ENCODE peak calls at places on chromosomes 1 and 21, in ten cellular contexts. M, F, H, U, R, J, Q, K, P and X are unnamed samples.
A peak's percentile ranks its signal among the peaks of the same experiment; 100 is the strongest.

GRCh38 chr1:7042322-7043231 is 257.3 kb downstream of the CAMTA1 start:
- DNase-seq in P (no peak), Q (peak; percentile 27), U (peak; percentile 21), R (peak; percentile 74), F (no peak), H (peak; percentile 43), K (no peak), J (no peak), M (no peak), X (no peak)

GRCh38 chr1:24957808-24958752 is 28.0 kb upstream of the RUNX3 start:
- DNase-seq in J (no peak), K (no peak), R (no peak), P (no peak), U (no peak), F (no peak), Q (no peak), M (no peak), H (no peak), X (no peak)

GRCh38 chr1:42335809-42336518 is 929 bp upstream of the FOXJ3 start:
- DNase-seq in M (no peak), P (no peak), F (no peak), U (no peak), Q (no peak), H (no peak), K (no peak), R (peak; percentile 95), J (no peak), X (no peak)

GRCh38 chr21:45482899-45483821 is 59.1 kb downstream of the SLC19A1 start:
- DNase-seq in F (no peak), P (no peak), K (peak; percentile 33), M (no peak), J (peak; percentile 47), U (peak; percentile 60), Q (no peak), R (no peak), H (no peak), X (peak; percentile 65)

GRCh38 chr1:110218739-110219138 is 8.6 kb downstream of the KCNC4 start:
- DNase-seq in U (no peak), Q (no peak), F (no peak), P (no peak), H (no peak), K (no peak), J (no peak), M (no peak), R (no peak), X (no peak)

GRCh38 chr1:4127595-4128140 is 227.6 kb upstream of the C1orf174 start:
- DNase-seq in R (no peak), H (no peak), K (no peak), U (no peak), M (no peak), Q (no peak), F (no peak), J (no peak), P (no peak), X (no peak)

GRCh38 chr1:96722161-96722908 is 751 bp downstream of the PTBP2 start:
- DNase-seq in H (peak; percentile 7), F (peak; percentile 36), K (no peak), Q (peak; percentile 50), P (peak; percentile 73), J (peak; percentile 53), M (peak; percentile 80), U (no peak), R (peak; percentile 47), X (peak; percentile 68)

GRCh38 chr1:31811605-31812004 is 4.2 kb downstream of the SPOCD1 start:
- DNase-seq in J (no peak), U (no peak), M (no peak), F (no peak), K (no peak), Q (peak; percentile 54), R (peak; percentile 62), P (no peak), H (peak; percentile 88), X (no peak)

GRCh38 chr1:41874903-41875411 is 43.8 kb downstream of the HIVEP3 start:
- DNase-seq in M (no peak), R (no peak), F (no peak), U (no peak), P (peak; percentile 23), J (no peak), Q (no peak), K (no peak), H (no peak), X (no peak)

GRCh38 chr1:45867697-45868346 is 64.4 kb downstream of the MAST2 start:
- DNase-seq in J (no peak), K (no peak), M (no peak), P (no peak), U (no peak), R (no peak), H (no peak), Q (no peak), F (no peak), X (no peak)

GRCh38 chr1:180948357-180948756 is 35.7 kb downstream of the KIAA1614 start:
- DNase-seq in Q (no peak), R (no peak), F (no peak), U (no peak), J (no peak), P (no peak), H (no peak), M (no peak), K (no peak), X (no peak)

GRCh38 chr1:242774256-242774655 is 249.8 kb upstream of the PLD5 start:
- DNase-seq in P (no peak), Q (no peak), F (no peak), H (no peak), R (no peak), M (no peak), J (no peak), U (no peak), K (no peak), X (no peak)

GRCh38 chr1:106268070-106268469 is 788.4 kb upstream of the PRMT6 start:
- DNase-seq in J (no peak), M (no peak), H (no peak), U (no peak), R (peak; percentile 63), P (no peak), F (no peak), Q (peak; percentile 10), K (no peak), X (no peak)

GRCh38 chr1:84407524-84408318 is 9.4 kb downstream of the DNASE2B start:
- DNase-seq in R (no peak), U (no peak), J (no peak), K (no peak), P (no peak), H (no peak), M (no peak), Q (no peak), F (no peak), X (no peak)

GRCh38 chr1:206754011-206754410 is 16.6 kb upstream of the IL19 start:
- DNase-seq in P (no peak), R (no peak), H (no peak), J (no peak), Q (no peak), F (no peak), M (no peak), K (no peak), U (no peak), X (no peak)

GRCh38 chr1:156705918-156706646 is 699 bp upstream of the CRABP2 start:
- DNase-seq in U (peak; percentile 64), F (peak; percentile 56), P (peak; percentile 57), K (peak; percentile 68), M (no peak), H (peak; percentile 66), Q (peak; percentile 94), R (peak; percentile 50), J (peak; percentile 73), X (peak; percentile 70)

GRCh38 chr1:75522389-75522788 is 88.5 kb downstream of the SLC44A5 start:
- DNase-seq in P (peak; percentile 7), R (no peak), F (no peak), K (no peak), Q (no peak), U (no peak), H (no peak), M (no peak), J (no peak), X (no peak)

GRCh38 chr1:88646852-88647645 is 37.0 kb upstream of the PKN2 start:
- DNase-seq in K (no peak), U (no peak), R (no peak), Q (no peak), F (no peak), H (no peak), P (no peak), J (no peak), M (no peak), X (no peak)

GRCh38 chr1:181083842-181084605 is 4.5 kb upstream of the IER5 start:
- DNase-seq in F (peak; percentile 40), M (no peak), R (peak; percentile 90), P (peak; percentile 52), H (peak; percentile 46), J (peak; percentile 62), Q (peak; percentile 50), K (no peak), U (peak; percentile 83), X (peak; percentile 62)